ENCODE peak calls at places on chromosomes 3 and 15, in six cellular contexts. X is astrocyte; D is CD4-positive, CD25-positive, alpha-beta regulatory T cell; K is HCT116; L is HAP-1; S is stomach. F is an unnamed sample.

GRCh38 chr3:33428812-33429211 is 11.4 kb downstream of the UBP1 start:
- DNase-seq in K (no peak), D (no peak), X (no peak), L (no peak), S (no peak), F (no peak)

GRCh38 chr15:73717802-73718201 is 33.6 kb downstream of the CD276 start:
- DNase-seq in S (no peak), L (no peak), K (no peak), D (no peak), X (no peak), F (no peak)

GRCh38 chr3:143121240-143122088 is 1.9 kb downstream of the CHST2 start:
- DNase-seq in D (peak; percentile 80), K (no peak), X (no peak), S (peak; percentile 26), L (no peak), F (no peak)

GRCh38 chr3:156558389-156558788 is 3.5 kb upstream of the SSR3 start:
- DNase-seq in D (no peak), L (no peak), S (no peak), X (no peak), K (no peak), F (no peak)

GRCh38 chr15:56759450-56759845 is 26.1 kb upstream of the ZNF280D start:
- DNase-seq in L (no peak), K (no peak), D (no peak), X (peak; percentile 98), S (peak; percentile 42), F (peak; percentile 87)

GRCh38 chr3:38578551-38578950 is 70.9 kb downstream of the SCN5A start:
- DNase-seq in S (peak; percentile 15), D (no peak), L (no peak), K (no peak), X (no peak), F (peak; percentile 12)

GRCh38 chr15:78938608-78939488 is 6.0 kb downstream of the CTSH start:
- DNase-seq in D (no peak), X (no peak), L (no peak), K (no peak), S (no peak), F (no peak)

GRCh38 chr3:134486577-134487041 is 752 bp downstream of the CEP63 start:
- DNase-seq in S (no peak), D (peak; percentile 60), X (peak; percentile 41), L (no peak), K (no peak), F (no peak)

GRCh38 chr15:100759698-100760356 is 119.8 kb upstream of the ALDH1A3 start:
- DNase-seq in D (no peak), K (peak; percentile 51), L (no peak), S (no peak), X (peak; percentile 69), F (peak; percentile 85)

GRCh38 chr15:28892789-28893610 is 7.2 kb downstream of the APBA2 start:
- DNase-seq in K (no peak), L (no peak), X (peak; percentile 58), D (no peak), S (no peak), F (peak; percentile 49)

GRCh38 chr3:99568936-99569335 is 69.5 kb upstream of the COL8A1 start:
- DNase-seq in L (no peak), X (no peak), S (no peak), D (no peak), K (no peak), F (no peak)

GRCh38 chr3:25001041-25001591 is 426.9 kb upstream of the RARB start:
- DNase-seq in K (no peak), S (no peak), D (no peak), L (no peak), X (peak; percentile 55), F (peak; percentile 75)

GRCh38 chr3:94146455-94146854 is 83.6 kb downstream of the NSUN3 start:
- DNase-seq in K (no peak), X (peak; percentile 0), D (no peak), L (no peak), S (no peak), F (no peak)

GRCh38 chr3:112117826-112118571 is 15.0 kb downstream of the GCSAM start:
- DNase-seq in K (no peak), D (no peak), L (no peak), S (no peak), X (no peak), F (no peak)

GRCh38 chr3:50164984-50165383 is 9.9 kb downstream of the SEMA3F start:
- DNase-seq in D (no peak), X (no peak), S (no peak), L (no peak), K (no peak), F (no peak)

GRCh38 chr3:50166309-50167019 is 11.3 kb downstream of the SEMA3F start:
- DNase-seq in L (no peak), K (no peak), D (no peak), X (peak; percentile 64), S (no peak), F (no peak)

GRCh38 chr3:50164481-50164880 is 9.4 kb downstream of the SEMA3F start:
- DNase-seq in L (no peak), K (no peak), S (no peak), X (no peak), D (no peak), F (no peak)

GRCh38 chr3:50167069-50167781 is 12.1 kb downstream of the SEMA3F start:
- DNase-seq in K (no peak), D (no peak), X (peak; percentile 36), L (no peak), S (peak; percentile 48), F (no peak)

GRCh38 chr3:50165388-50166308 is 10.5 kb downstream of the SEMA3F start:
- DNase-seq in D (no peak), K (no peak), X (peak; percentile 75), L (no peak), S (peak; percentile 43), F (no peak)
- H3K4me1 ChIP-seq in D (no peaks in the 10 kb centered on the region), K (peaks cover 3% of the 10 kb centered on the region), X (peaks cover 60% of the 10 kb centered on the region), L (peaks cover 9% of the 10 kb centered on the region), S (peaks cover 98% of the 10 kb centered on the region), F (peaks cover 4% of the 10 kb centered on the region)

DNA sequence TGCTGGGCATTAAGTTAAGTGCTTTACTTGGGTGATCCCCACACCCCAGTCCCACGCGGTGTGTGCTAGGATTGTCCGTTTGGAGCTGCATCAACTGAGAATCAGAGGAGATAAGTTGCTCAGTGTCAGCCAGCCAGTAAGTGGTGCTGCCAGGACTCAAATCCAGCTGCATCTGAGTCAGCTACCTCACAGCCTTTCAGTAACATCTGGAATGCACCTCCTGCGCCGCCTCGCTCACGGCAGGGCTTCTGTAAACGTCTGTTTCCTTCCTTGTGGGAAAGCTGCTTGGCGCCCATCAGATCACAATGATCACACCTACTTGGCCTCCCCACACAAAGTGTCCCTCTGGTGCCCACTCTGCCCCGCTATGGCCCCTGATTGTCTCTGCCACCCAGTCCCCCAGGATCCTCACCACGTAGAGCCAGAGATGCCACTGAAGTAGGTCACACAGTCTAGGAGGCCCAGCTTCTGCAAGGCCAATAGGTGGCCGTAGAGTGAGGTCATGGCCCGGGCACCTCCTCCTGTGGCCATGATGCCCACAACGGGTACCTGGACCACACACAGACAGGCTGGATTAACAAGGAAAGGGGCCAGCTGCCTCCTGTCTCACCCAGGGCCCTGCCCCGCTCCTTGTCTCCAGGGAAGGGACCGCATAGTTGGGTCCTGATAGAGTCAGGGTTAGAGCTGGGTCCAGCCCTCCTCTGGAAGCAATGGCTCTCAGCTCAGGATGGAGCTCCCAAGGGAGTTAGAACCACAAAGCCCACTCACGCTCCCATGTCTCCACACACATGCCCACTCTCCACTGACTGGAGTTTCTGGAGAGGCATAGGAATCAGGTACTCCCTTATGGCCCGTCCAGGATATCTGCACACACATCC is 13.5 kb downstream of the PLA2G4D start:
- DNase-seq in L (no peak), X (no peak), D (no peak), S (peak; percentile 24), K (no peak), F (no peak)
- H3K27me3 ChIP-seq in L (no peaks in the 10 kb centered on the region), X (peaks cover 28% of the 10 kb centered on the region), D (no peaks in the 10 kb centered on the region), S (no peaks in the 10 kb centered on the region), K (no peaks in the 10 kb centered on the region), F (no peaks in the 10 kb centered on the region)

DNA sequence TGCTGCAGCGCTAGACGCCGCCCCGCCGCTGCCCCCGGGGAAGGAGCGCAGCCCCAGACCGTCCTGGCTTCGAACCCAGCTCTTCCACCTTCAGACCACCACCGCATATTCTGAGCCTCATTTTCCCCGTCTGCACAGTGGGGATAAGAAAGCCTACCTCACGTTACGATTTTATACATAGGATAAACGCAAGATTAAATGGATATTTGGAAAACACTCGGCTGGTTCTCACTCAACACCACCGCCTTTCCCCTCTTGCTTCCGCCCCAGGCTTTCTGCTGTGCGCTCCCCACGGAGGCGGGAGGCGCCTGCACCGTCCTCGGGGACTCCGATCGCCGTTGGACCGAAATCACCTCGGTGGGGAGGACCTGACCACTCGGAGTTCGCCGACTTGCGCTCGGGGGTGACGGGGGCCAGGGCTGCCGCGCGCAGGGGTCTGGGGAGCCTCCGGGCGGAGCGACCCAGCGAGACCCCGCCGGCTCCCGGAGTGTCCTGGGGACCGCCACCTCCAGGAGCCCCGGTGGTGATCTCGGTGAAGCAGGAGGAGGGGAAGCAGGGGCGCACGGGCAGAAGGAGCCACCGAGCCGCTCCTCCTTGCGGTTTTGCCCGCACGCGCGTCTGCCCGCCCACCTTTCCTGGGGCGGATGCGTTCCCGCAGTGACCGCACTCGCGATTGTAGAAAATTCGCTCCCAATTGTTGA is 4.0 kb downstream of the FBXL22 start:
- DNase-seq in K (no peak), X (peak; percentile 41), L (no peak), S (no peak), D (peak; percentile 52), F (peak; percentile 70)
- H3K4me1 ChIP-seq in K (peaks cover 13% of the 10 kb centered on the region), X (peaks cover 14% of the 10 kb centered on the region), L (peaks cover 13% of the 10 kb centered on the region), S (peaks cover 46% of the 10 kb centered on the region), D (peaks cover 41% of the 10 kb centered on the region), F (peaks cover 38% of the 10 kb centered on the region)

DNA sequence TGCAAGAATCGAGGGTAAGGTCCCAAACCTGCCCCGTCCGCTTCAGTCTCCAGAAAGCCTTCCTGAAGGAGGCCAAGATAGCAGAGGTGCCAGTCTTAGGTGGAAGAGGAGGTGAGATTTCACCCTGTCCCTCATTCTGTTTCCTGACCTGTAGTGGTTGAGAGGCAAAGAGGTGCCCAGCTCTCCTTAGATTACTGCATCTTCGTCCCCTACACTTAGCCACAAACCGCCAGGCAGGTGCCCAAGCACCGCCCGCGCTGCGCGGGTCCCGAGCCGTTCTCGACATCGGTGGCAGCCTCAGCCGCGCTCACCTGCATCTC is 23.8 kb upstream of the POLG start:
- DNase-seq in K (no peak), X (no peak), S (no peak), L (no peak), D (no peak), F (no peak)
- H3K27me3 ChIP-seq in K (peaks cover 10% of the 10 kb centered on the region), X (peaks cover 77% of the 10 kb centered on the region), S (peaks cover 89% of the 10 kb centered on the region), L (peaks cover 75% of the 10 kb centered on the region), D (peaks cover 34% of the 10 kb centered on the region), F (peaks cover 82% of the 10 kb centered on the region)

GRCh38 chr3:44960387-44961026 is 15.5 kb downstream of the ZDHHC3 start:
- DNase-seq in L (no peak), X (no peak), K (no peak), S (no peak), D (no peak), F (no peak)
- H3K4me1 ChIP-seq in L (peaks cover 12% of the 10 kb centered on the region), X (peaks cover 3% of the 10 kb centered on the region), K (peaks cover 6% of the 10 kb centered on the region), S (peaks cover 15% of the 10 kb centered on the region), D (no peaks in the 10 kb centered on the region), F (peaks cover 13% of the 10 kb centered on the region)

F was measured in SJSA1.